ENCODE peak calls at places on chromosomes 3 and 15, in seven cellular contexts. W, P, V, L, H, N and G are unnamed samples.

GRCh38 chr3:2303567-2303966 is 204.9 kb downstream of the CNTN4 start:
- DNase-seq in W (peak), P (peak), V (peak), L (peak), H (no peak), N (no peak), G (peak)

GRCh38 chr3:159245871-159246270 is 444.0 kb downstream of the MFSD1 start:
- DNase-seq in W (no peak), P (no peak), V (no peak), L (no peak), H (no peak), N (no peak), G (no peak)

GRCh38 chr3:146155022-146155421 is 6.0 kb downstream of the PLOD2 start:
- DNase-seq in W (peak), P (no peak), V (no peak), L (no peak), H (no peak), N (no peak), G (no peak)

GRCh38 chr3:20648294-20648693 is 462.3 kb upstream of the SGO1 start:
- DNase-seq in W (no peak), P (no peak), V (peak), L (no peak), H (peak), N (no peak), G (no peak)

GRCh38 chr3:154143873-154144272 is 22.7 kb downstream of the ARHGEF26 start:
- DNase-seq in W (peak), P (no peak), V (no peak), L (peak), H (no peak), N (no peak), G (no peak)

GRCh38 chr3:195034101-195034500 is 236.9 kb downstream of the XXYLT1 start:
- DNase-seq in W (no peak), P (no peak), V (no peak), L (no peak), H (no peak), N (no peak), G (no peak)

GRCh38 chr3:84318273-84318809 is 640.4 kb upstream of the CADM2 start:
- DNase-seq in W (peak), P (peak), V (no peak), L (no peak), H (no peak), N (peak), G (no peak)

GRCh38 chr3:45686850-45687249 is 2.3 kb upstream of the SACM1L start:
- DNase-seq in W (no peak), P (no peak), V (no peak), L (no peak), H (no peak), N (no peak), G (no peak)

GRCh38 chr3:98655666-98656065 is 62.3 kb upstream of the CPOX start:
- DNase-seq in W (no peak), P (no peak), V (peak), L (no peak), H (peak), N (no peak), G (no peak)
- H2BK5ac ChIP-seq in W (no peak), P (no peak), V (no peak), L (no peak), H (no peak), N (no peak), G (no peak)

DNA sequence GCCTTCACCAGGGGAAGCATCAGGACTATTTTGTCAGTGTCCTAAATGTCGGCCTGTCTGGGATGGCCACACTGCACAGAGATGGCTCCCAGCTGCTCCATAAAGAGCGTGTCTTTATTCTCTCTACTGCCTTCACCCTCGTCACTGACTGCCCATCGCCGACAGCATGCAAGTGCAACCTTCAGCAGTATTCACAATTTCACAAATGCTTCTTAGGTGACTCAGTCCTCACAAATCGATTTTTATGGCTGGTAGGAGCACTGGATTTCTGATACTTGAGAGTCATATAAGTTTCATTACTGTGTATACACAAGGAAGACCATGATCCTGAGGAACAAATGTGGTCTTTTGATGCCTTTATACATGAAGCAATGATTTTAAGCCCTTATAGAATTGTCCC is 1.1 kb upstream of the SSUH2 start:
- DNase-seq in W (no peak), P (no peak), V (no peak), L (no peak), H (no peak), N (no peak), G (no peak)
- H2BK5ac ChIP-seq in W (no peak), P (no peak), V (no peak), L (no peak), H (no peak), N (no peak), G (no peak)

GRCh38 chr3:172276103-172276502 is 172.2 kb downstream of the GHSR start:
- DNase-seq in W (no peak), P (no peak), V (no peak), L (no peak), H (no peak), N (no peak), G (no peak)
- H2BK5ac ChIP-seq in W (no peak), P (no peak), V (no peak), L (no peak), H (no peak), N (no peak), G (no peak)

GRCh38 chr15:27458370-27459084 is 487.5 kb downstream of the GABRG3 start:
- DNase-seq in W (no peak), P (no peak), V (no peak), L (no peak), H (no peak), N (no peak), G (no peak)

GRCh38 chr15:27456807-27457206 is 485.8 kb downstream of the GABRG3 start:
- DNase-seq in W (no peak), P (no peak), V (no peak), L (no peak), H (no peak), N (no peak), G (no peak)

GRCh38 chr15:27454281-27455060 is 483.5 kb downstream of the GABRG3 start:
- DNase-seq in W (no peak), P (no peak), V (no peak), L (no peak), H (peak), N (no peak), G (no peak)

GRCh38 chr15:27459836-27460235 is 488.9 kb downstream of the GABRG3 start:
- DNase-seq in W (no peak), P (no peak), V (no peak), L (no peak), H (no peak), N (no peak), G (no peak)

GRCh38 chr15:27457766-27458165 is 486.8 kb downstream of the GABRG3 start:
- DNase-seq in W (no peak), P (no peak), V (no peak), L (no peak), H (no peak), N (no peak), G (no peak)
- H2BK5ac ChIP-seq in W (no peak), P (no peak), V (no peak), L (no peak), H (no peak), N (no peak), G (no peak)

GRCh38 chr15:78060232-78060631 is 17.3 kb downstream of the TBC1D2B start:
- DNase-seq in W (no peak), P (no peak), V (no peak), L (no peak), H (no peak), N (no peak), G (no peak)
- H2BK5ac ChIP-seq in W (no peak), P (no peak), V (no peak), L (no peak), H (no peak), N (no peak), G (no peak)

DNA sequence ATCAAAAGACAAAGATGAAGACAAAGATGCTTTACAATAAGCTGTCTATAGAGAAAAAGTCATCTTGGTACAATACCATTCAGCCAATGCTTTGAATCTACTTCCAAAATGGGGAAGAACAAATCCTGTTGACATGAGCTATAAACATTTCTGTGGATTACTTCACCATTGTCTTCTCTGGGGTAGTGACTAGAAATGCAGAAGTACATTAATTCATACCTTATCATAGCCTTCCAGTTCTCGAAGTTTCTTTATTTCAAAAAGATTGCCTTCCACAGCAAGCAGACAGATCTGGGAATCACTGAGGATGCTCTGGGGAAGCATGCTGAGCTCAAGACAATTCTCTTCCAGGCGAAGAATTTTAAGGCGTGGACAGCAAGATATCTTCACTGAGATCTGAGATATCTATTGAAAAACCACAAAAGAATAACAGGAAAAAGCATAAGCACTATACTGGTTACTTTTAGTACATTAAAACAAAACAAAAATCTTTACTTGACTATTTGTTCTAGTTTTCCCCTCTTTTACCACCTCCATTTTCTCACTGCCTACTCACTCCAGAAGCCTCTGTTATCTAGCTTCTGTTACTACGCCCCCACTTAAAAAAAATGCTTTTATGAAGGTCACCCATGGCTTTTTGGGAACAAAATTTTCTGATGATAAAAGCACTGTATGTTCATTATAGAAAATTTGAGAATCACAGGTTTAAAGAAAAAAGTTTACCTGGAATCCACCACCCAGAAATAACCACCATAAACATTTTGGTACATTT is 3.5 kb downstream of the LRRC57 start:
- DNase-seq in W (no peak), P (no peak), V (peak), L (no peak), H (no peak), N (no peak), G (no peak)
- H2BK5ac ChIP-seq in W (no peak), P (no peak), V (no peak), L (no peak), H (no peak), N (no peak), G (no peak)

DNA sequence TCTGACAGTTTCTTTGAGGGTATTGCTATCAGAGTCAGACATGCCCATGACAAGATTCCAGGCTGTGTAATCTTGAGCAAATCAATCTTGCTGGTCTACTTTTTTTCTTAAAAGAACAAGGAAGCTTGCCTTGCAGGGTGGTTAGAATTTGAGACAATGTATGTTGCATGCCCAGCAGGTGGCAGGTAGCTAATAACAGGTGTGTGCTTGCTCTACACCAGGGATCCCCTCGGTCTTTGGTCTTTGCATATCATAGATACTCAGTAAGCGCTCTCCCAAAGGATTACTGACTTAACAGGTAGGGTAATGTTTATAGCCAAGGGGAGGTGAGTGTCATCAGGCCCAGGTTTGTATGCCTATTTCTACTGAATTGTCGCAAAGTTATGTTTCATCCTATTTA is 37.3 kb downstream of the CACNA1D start:
- DNase-seq in W (peak), P (no peak), V (no peak), L (no peak), H (no peak), N (no peak), G (no peak)
- H2BK5ac ChIP-seq in W (no peak), P (no peak), V (no peak), L (no peak), H (no peak), N (no peak), G (no peak)

GRCh38 chr15:96328101-96328958 is 2.2 kb upstream of the NR2F2 start:
- DNase-seq in W (no peak), P (no peak), V (peak), L (no peak), H (no peak), N (no peak), G (peak)
- H2BK5ac ChIP-seq in W (no peak), P (no peak), V (no peak), L (no peak), H (peak), N (no peak), G (no peak)